ENCODE peak calls at places on chromosomes 16 and 17, in eight cellular contexts. One of them, this sample, is unnamed.

GRCh38 chr16:89422905-89423630 is 67.3 kb downstream of the ANKRD11 start:
- DNase-seq in heart right ventricle: no peak
- DNase-seq in hippocampal formation: no peak
- DNase-seq in mesenchymal stem cell: peak
- DNase-seq in activated gamma-delta T cell treated with anti-CD3 and anti-CD28 coated beads, Interleukin-2, amount 50 U/mL, for 16 hours: peak
- DNase-seq in mesendoderm: no peak
- DNase-seq in stomach: no peak
- DNase-seq in NCI-H1092 treated with DMSO at 0.1 percent for 48 hours: no peak
- DNase-seq in this sample: no peak

GRCh38 chr17:8212312-8213180 is 2.2 kb upstream of the AURKB start:
- DNase-seq in mesendoderm: no peak
- DNase-seq in activated gamma-delta T cell treated with anti-CD3 and anti-CD28 coated beads, Interleukin-2, amount 50 U/mL, for 16 hours: no peak
- DNase-seq in stomach: no peak
- DNase-seq in heart right ventricle: no peak
- DNase-seq in mesenchymal stem cell: peak
- DNase-seq in hippocampal formation: no peak
- DNase-seq in NCI-H1092 treated with DMSO at 0.1 percent for 48 hours: no peak
- DNase-seq in this sample: no peak

GRCh38 chr17:45293413-45294211 is 23.2 kb downstream of the MAP3K14 start:
- DNase-seq in stomach: peak
- DNase-seq in hippocampal formation: peak
- DNase-seq in activated gamma-delta T cell treated with anti-CD3 and anti-CD28 coated beads, Interleukin-2, amount 50 U/mL, for 16 hours: no peak
- DNase-seq in heart right ventricle: peak
- DNase-seq in mesendoderm: peak
- DNase-seq in NCI-H1092 treated with DMSO at 0.1 percent for 48 hours: no peak
- DNase-seq in mesenchymal stem cell: peak
- DNase-seq in this sample: peak

GRCh38 chr17:80682372-80682771 is 137.7 kb downstream of the RPTOR start:
- DNase-seq in mesendoderm: no peak
- DNase-seq in stomach: no peak
- DNase-seq in activated gamma-delta T cell treated with anti-CD3 and anti-CD28 coated beads, Interleukin-2, amount 50 U/mL, for 16 hours: no peak
- DNase-seq in heart right ventricle: no peak
- DNase-seq in hippocampal formation: no peak
- DNase-seq in NCI-H1092 treated with DMSO at 0.1 percent for 48 hours: no peak
- DNase-seq in mesenchymal stem cell: no peak
- DNase-seq in this sample: no peak

GRCh38 chr16:10824111-10824893 is 5.7 kb upstream of the TVP23A start:
- DNase-seq in NCI-H1092 treated with DMSO at 0.1 percent for 48 hours: no peak
- DNase-seq in mesendoderm: no peak
- DNase-seq in heart right ventricle: no peak
- DNase-seq in hippocampal formation: no peak
- DNase-seq in stomach: peak
- DNase-seq in activated gamma-delta T cell treated with anti-CD3 and anti-CD28 coated beads, Interleukin-2, amount 50 U/mL, for 16 hours: no peak
- DNase-seq in mesenchymal stem cell: no peak
- DNase-seq in this sample: no peak

GRCh38 chr17:63476857-63477470 is at the start of gene ACE:
- DNase-seq in NCI-H1092 treated with DMSO at 0.1 percent for 48 hours: peak
- DNase-seq in stomach: peak
- DNase-seq in mesenchymal stem cell: peak
- DNase-seq in heart right ventricle: peak
- DNase-seq in hippocampal formation: no peak
- DNase-seq in activated gamma-delta T cell treated with anti-CD3 and anti-CD28 coated beads, Interleukin-2, amount 50 U/mL, for 16 hours: no peak
- DNase-seq in mesendoderm: peak
- DNase-seq in this sample: no peak

GRCh38 chr16:69709456-69710084 is 16.8 kb downstream of the NQO1 start:
- DNase-seq in NCI-H1092 treated with DMSO at 0.1 percent for 48 hours: peak
- DNase-seq in mesendoderm: peak
- DNase-seq in hippocampal formation: peak
- DNase-seq in stomach: no peak
- DNase-seq in heart right ventricle: no peak
- DNase-seq in activated gamma-delta T cell treated with anti-CD3 and anti-CD28 coated beads, Interleukin-2, amount 50 U/mL, for 16 hours: no peak
- DNase-seq in mesenchymal stem cell: peak
- DNase-seq in this sample: no peak

GRCh38 chr17:49292901-49293300 is 62.3 kb upstream of the PHOSPHO1 start:
- DNase-seq in activated gamma-delta T cell treated with anti-CD3 and anti-CD28 coated beads, Interleukin-2, amount 50 U/mL, for 16 hours: no peak
- DNase-seq in mesendoderm: no peak
- DNase-seq in mesenchymal stem cell: no peak
- DNase-seq in NCI-H1092 treated with DMSO at 0.1 percent for 48 hours: no peak
- DNase-seq in heart right ventricle: no peak
- DNase-seq in stomach: no peak
- DNase-seq in hippocampal formation: no peak
- DNase-seq in this sample: no peak

GRCh38 chr16:79128706-79129105 is 471.8 kb downstream of the MAF start:
- DNase-seq in heart right ventricle: no peak
- DNase-seq in hippocampal formation: no peak
- DNase-seq in mesenchymal stem cell: no peak
- DNase-seq in stomach: no peak
- DNase-seq in NCI-H1092 treated with DMSO at 0.1 percent for 48 hours: no peak
- DNase-seq in mesendoderm: no peak
- DNase-seq in activated gamma-delta T cell treated with anti-CD3 and anti-CD28 coated beads, Interleukin-2, amount 50 U/mL, for 16 hours: no peak
- DNase-seq in this sample: no peak

GRCh38 chr17:59804910-59805381 is 87.8 kb downstream of the TUBD1 start:
- DNase-seq in mesenchymal stem cell: no peak
- DNase-seq in NCI-H1092 treated with DMSO at 0.1 percent for 48 hours: no peak
- DNase-seq in heart right ventricle: no peak
- DNase-seq in stomach: no peak
- DNase-seq in activated gamma-delta T cell treated with anti-CD3 and anti-CD28 coated beads, Interleukin-2, amount 50 U/mL, for 16 hours: no peak
- DNase-seq in hippocampal formation: no peak
- DNase-seq in mesendoderm: no peak
- DNase-seq in this sample: no peak

GRCh38 chr16:50624449-50624782 is 56.7 kb downstream of the SNX20 start:
- DNase-seq in stomach: no peak
- DNase-seq in hippocampal formation: no peak
- DNase-seq in heart right ventricle: no peak
- DNase-seq in mesendoderm: no peak
- DNase-seq in NCI-H1092 treated with DMSO at 0.1 percent for 48 hours: no peak
- DNase-seq in activated gamma-delta T cell treated with anti-CD3 and anti-CD28 coated beads, Interleukin-2, amount 50 U/mL, for 16 hours: no peak
- DNase-seq in mesenchymal stem cell: no peak
- DNase-seq in this sample: no peak

GRCh38 chr17:79940381-79941087 is 95.1 kb downstream of the TBC1D16 start:
- DNase-seq in heart right ventricle: peak
- DNase-seq in activated gamma-delta T cell treated with anti-CD3 and anti-CD28 coated beads, Interleukin-2, amount 50 U/mL, for 16 hours: no peak
- DNase-seq in mesendoderm: no peak
- DNase-seq in NCI-H1092 treated with DMSO at 0.1 percent for 48 hours: no peak
- DNase-seq in stomach: no peak
- DNase-seq in hippocampal formation: no peak
- DNase-seq in mesenchymal stem cell: no peak
- DNase-seq in this sample: no peak

GRCh38 chr17:42760652-42761581 is at the start of gene RAMP2:
- DNase-seq in mesendoderm: peak
- DNase-seq in stomach: peak
- DNase-seq in hippocampal formation: no peak
- DNase-seq in heart right ventricle: peak
- DNase-seq in activated gamma-delta T cell treated with anti-CD3 and anti-CD28 coated beads, Interleukin-2, amount 50 U/mL, for 16 hours: no peak
- DNase-seq in mesenchymal stem cell: peak
- DNase-seq in NCI-H1092 treated with DMSO at 0.1 percent for 48 hours: peak
- DNase-seq in this sample: no peak

GRCh38 chr17:27241346-27241946 is 52.5 kb upstream of the WSB1 start:
- DNase-seq in NCI-H1092 treated with DMSO at 0.1 percent for 48 hours: no peak
- DNase-seq in activated gamma-delta T cell treated with anti-CD3 and anti-CD28 coated beads, Interleukin-2, amount 50 U/mL, for 16 hours: no peak
- DNase-seq in hippocampal formation: no peak
- DNase-seq in heart right ventricle: no peak
- DNase-seq in stomach: no peak
- DNase-seq in mesendoderm: peak
- DNase-seq in mesenchymal stem cell: no peak
- DNase-seq in this sample: no peak

GRCh38 chr17:75892556-75893224 is 4.1 kb downstream of the TRIM65 start:
- DNase-seq in mesendoderm: no peak
- DNase-seq in stomach: no peak
- DNase-seq in heart right ventricle: no peak
- DNase-seq in hippocampal formation: no peak
- DNase-seq in mesenchymal stem cell: no peak
- DNase-seq in activated gamma-delta T cell treated with anti-CD3 and anti-CD28 coated beads, Interleukin-2, amount 50 U/mL, for 16 hours: no peak
- DNase-seq in NCI-H1092 treated with DMSO at 0.1 percent for 48 hours: no peak
- DNase-seq in this sample: no peak

GRCh38 chr17:17526369-17526768 is 30.2 kb upstream of the RASD1 start:
- DNase-seq in activated gamma-delta T cell treated with anti-CD3 and anti-CD28 coated beads, Interleukin-2, amount 50 U/mL, for 16 hours: no peak
- DNase-seq in NCI-H1092 treated with DMSO at 0.1 percent for 48 hours: peak
- DNase-seq in stomach: peak
- DNase-seq in heart right ventricle: peak
- DNase-seq in hippocampal formation: no peak
- DNase-seq in mesendoderm: no peak
- DNase-seq in mesenchymal stem cell: no peak
- DNase-seq in this sample: no peak

GRCh38 chr17:75864448-75864871 is 9.3 kb upstream of the WBP2 start:
- DNase-seq in stomach: peak
- DNase-seq in heart right ventricle: peak
- DNase-seq in NCI-H1092 treated with DMSO at 0.1 percent for 48 hours: no peak
- DNase-seq in hippocampal formation: no peak
- DNase-seq in activated gamma-delta T cell treated with anti-CD3 and anti-CD28 coated beads, Interleukin-2, amount 50 U/mL, for 16 hours: no peak
- DNase-seq in mesendoderm: no peak
- DNase-seq in mesenchymal stem cell: peak
- DNase-seq in this sample: peak

GRCh38 chr16:27355610-27356009 is 41.8 kb downstream of the IL4R start:
- DNase-seq in stomach: peak
- DNase-seq in activated gamma-delta T cell treated with anti-CD3 and anti-CD28 coated beads, Interleukin-2, amount 50 U/mL, for 16 hours: no peak
- DNase-seq in NCI-H1092 treated with DMSO at 0.1 percent for 48 hours: no peak
- DNase-seq in mesenchymal stem cell: peak
- DNase-seq in hippocampal formation: no peak
- DNase-seq in heart right ventricle: peak
- DNase-seq in mesendoderm: peak
- DNase-seq in this sample: no peak

GRCh38 chr16:55100100-55100499 is 169.4 kb downstream of the IRX5 start:
- DNase-seq in NCI-H1092 treated with DMSO at 0.1 percent for 48 hours: no peak
- DNase-seq in stomach: no peak
- DNase-seq in heart right ventricle: no peak
- DNase-seq in hippocampal formation: no peak
- DNase-seq in mesenchymal stem cell: no peak
- DNase-seq in mesendoderm: no peak
- DNase-seq in activated gamma-delta T cell treated with anti-CD3 and anti-CD28 coated beads, Interleukin-2, amount 50 U/mL, for 16 hours: no peak
- DNase-seq in this sample: no peak

GRCh38 chr16:27450836-27451341 is 48.9 kb downstream of the IL21R start:
- DNase-seq in activated gamma-delta T cell treated with anti-CD3 and anti-CD28 coated beads, Interleukin-2, amount 50 U/mL, for 16 hours: peak
- DNase-seq in mesenchymal stem cell: peak
- DNase-seq in hippocampal formation: no peak
- DNase-seq in heart right ventricle: no peak
- DNase-seq in mesendoderm: no peak
- DNase-seq in stomach: no peak
- DNase-seq in NCI-H1092 treated with DMSO at 0.1 percent for 48 hours: no peak
- DNase-seq in this sample: no peak